ENCODE peak calls at places on chromosomes 3 and 15, in nine cellular contexts. B is NCI-H2029; Y is GM19239; F is A549; I is stimulated activated CD8-positive, alpha-beta memory T cell treated with anti-CD3 and anti-CD28 coated beads, Interleukin-2, amount 100 ng/mL, for 1 hour; L is hypothalamus; S is kidney glomerular epithelial cell; V is RWPE1; T is RCC 7860. R is an unnamed sample.

GRCh38 chr3:38139652-38140051 is 1.2 kb downstream of the MYD88 start:
- DNase-seq in F (no peak), I (no peak), Y (no peak), T (no peak), L (no peak), B (no peak), S (no peak), V (no peak), R (no peak)

GRCh38 chr3:6861989-6862879 is 1.3 kb downstream of the GRM7 start:
- DNase-seq in T (no peak), Y (no peak), S (no peak), L (no peak), B (no peak), I (no peak), V (no peak), F (no peak), R (no peak)

GRCh38 chr3:77825045-77825827 is 785.3 kb downstream of the ROBO2 start:
- DNase-seq in Y (no peak), I (no peak), B (peak), S (peak), V (peak), F (peak), T (peak), L (no peak), R (peak)

GRCh38 chr15:38626443-38627050 is 61.9 kb upstream of the RASGRP1 start:
- DNase-seq in Y (no peak), T (no peak), L (no peak), I (no peak), S (no peak), V (no peak), F (no peak), B (no peak), R (no peak)

GRCh38 chr3:159804726-159805410 is 183.8 kb upstream of the IL12A start:
- DNase-seq in V (peak), I (no peak), S (peak), L (peak), Y (peak), B (peak), F (peak), T (peak), R (peak)

GRCh38 chr3:46950177-46950576 is 26.4 kb downstream of the CCDC12 start:
- DNase-seq in B (no peak), Y (no peak), S (no peak), I (no peak), V (no peak), T (no peak), L (no peak), F (no peak), R (no peak)

GRCh38 chr3:11769704-11770103 is 77.0 kb downstream of the TAMM41 start:
- DNase-seq in L (no peak), B (no peak), V (no peak), F (no peak), S (no peak), Y (no peak), T (no peak), I (no peak), R (no peak)

GRCh38 chr15:93317772-93318171 is 228.8 kb upstream of the RGMA start:
- DNase-seq in L (no peak), B (no peak), V (no peak), T (no peak), S (no peak), Y (no peak), F (no peak), I (no peak), R (no peak)

GRCh38 chr3:196108075-196108743 is 26.3 kb upstream of the TFRC start:
- DNase-seq in V (peak), I (no peak), T (no peak), S (no peak), B (peak), L (no peak), Y (no peak), F (no peak), R (no peak)

R was measured in ACHN.